ENCODE peak calls at places on chromosomes 2 and 18, in four cellular contexts. M is left ventricle myocardium inferior, F is MM.1S, I is cardiac fibroblast. D is an unnamed sample.

GRCh38 chr2:216918088-216918680 is 58.3 kb upstream of the TNP1 start:
- DNase-seq in M (peak), F (no peak), I (peak), D (no peak)

GRCh38 chr2:126543081-126543480 is 112.9 kb upstream of the GYPC start:
- DNase-seq in M (no peak), F (no peak), I (peak), D (no peak)

GRCh38 chr18:78144669-78145068 is 834.9 kb upstream of the SALL3 start:
- DNase-seq in M (no peak), F (no peak), I (no peak), D (no peak)

GRCh38 chr18:76487782-76488181 is 7.3 kb downstream of the ZNF516 start:
- DNase-seq in M (no peak), F (no peak), I (no peak), D (no peak)

GRCh38 chr2:202542142-202542541 is 92.6 kb upstream of the FAM117B start:
- DNase-seq in M (no peak), F (no peak), I (no peak), D (no peak)

GRCh38 chr2:210626849-210627248 is 70.5 kb downstream of the CPS1 start:
- DNase-seq in M (no peak), F (peak), I (peak), D (no peak)

GRCh38 chr18:1585881-1586488 is 681.3 kb downstream of the ADCYAP1 start:
- DNase-seq in M (no peak), F (peak), I (peak), D (no peak)

GRCh38 chr2:127664065-127664894 is 11.1 kb downstream of the LIMS2 start:
- DNase-seq in M (peak), F (no peak), I (no peak), D (no peak)

GRCh38 chr2:20675701-20676352 is 8.9 kb downstream of the GDF7 start:
- DNase-seq in M (no peak), F (peak), I (no peak), D (peak)

GRCh38 chr2:158781562-158781961 is 13.6 kb upstream of the DAPL1 start:
- DNase-seq in M (no peak), F (no peak), I (peak), D (no peak)

GRCh38 chr2:105238664-105239240 is 2.8 kb upstream of the GPR45 start:
- DNase-seq in M (no peak), F (no peak), I (no peak), D (no peak)

GRCh38 chr18:13310286-13310685 is 91.7 kb downstream of the LDLRAD4 start:
- DNase-seq in M (no peak), F (no peak), I (no peak), D (no peak)

GRCh38 chr2:188449570-188449969 is 157.9 kb downstream of the GULP1 start:
- DNase-seq in M (no peak), F (no peak), I (no peak), D (no peak)

GRCh38 chr2:180644709-180645108 is 335.7 kb upstream of the UBE2E3 start:
- DNase-seq in M (no peak), F (no peak), I (peak), D (no peak)

GRCh38 chr2:6644261-6644660 is 221.4 kb downstream of the CMPK2 start:
- DNase-seq in M (no peak), F (no peak), I (no peak), D (no peak)

GRCh38 chr2:62713837-62714236 is 8.3 kb downstream of the EHBP1 start:
- DNase-seq in M (no peak), F (no peak), I (peak), D (no peak)

GRCh38 chr2:241081190-241081642 is 20.9 kb downstream of the MTERF4 start:
- DNase-seq in M (no peak), F (no peak), I (no peak), D (no peak)

GRCh38 chr2:208608436-208608835 is 201.8 kb downstream of the PTH2R start:
- DNase-seq in M (no peak), F (no peak), I (no peak), D (no peak)

GRCh38 chr18:48222118-48222517 is 187.1 kb downstream of the ZBTB7C start:
- DNase-seq in M (peak), F (peak), I (peak), D (peak)

GRCh38 chr2:119684553-119684952 is 5.6 kb downstream of the TMEM177 start:
- DNase-seq in M (no peak), F (no peak), I (no peak), D (no peak)

GRCh38 chr2:128868686-128869551 is 550.3 kb upstream of the HS6ST1 start:
- DNase-seq in M (no peak), F (no peak), I (peak), D (no peak)

GRCh38 chr18:34031810-34032209 is 192.9 kb downstream of the NOL4 start:
- DNase-seq in M (no peak), F (no peak), I (peak), D (no peak)

GRCh38 chr2:221502270-221502973 is 69.7 kb downstream of the EPHA4 start:
- DNase-seq in M (no peak), F (no peak), I (peak), D (no peak)

GRCh38 chr2:157479081-157480027 is 35.5 kb upstream of the CYTIP start:
- DNase-seq in M (no peak), F (peak), I (no peak), D (no peak)

GRCh38 chr2:212427031-212427430 is 111.6 kb downstream of the ERBB4 start:
- DNase-seq in M (no peak), F (no peak), I (no peak), D (no peak)

GRCh38 chr2:46096272-46096671 is 200.9 kb upstream of the EPAS1 start:
- DNase-seq in M (no peak), F (no peak), I (peak), D (no peak)

GRCh38 chr2:119106301-119106897 is 52.2 kb downstream of the C1QL2 start:
- DNase-seq in M (no peak), F (peak), I (peak), D (no peak)

GRCh38 chr2:168727904-168728470 is 74.5 kb upstream of the NOSTRIN start:
- DNase-seq in M (no peak), F (no peak), I (no peak), D (no peak)

GRCh38 chr2:98732430-98733051 is 1.6 kb upstream of the MGAT4A start:
- DNase-seq in M (no peak), F (no peak), I (no peak), D (no peak)
- H3K4me3 ChIP-seq in M (peak), F (no peak), I (no peak), D (no peak)

DNA sequence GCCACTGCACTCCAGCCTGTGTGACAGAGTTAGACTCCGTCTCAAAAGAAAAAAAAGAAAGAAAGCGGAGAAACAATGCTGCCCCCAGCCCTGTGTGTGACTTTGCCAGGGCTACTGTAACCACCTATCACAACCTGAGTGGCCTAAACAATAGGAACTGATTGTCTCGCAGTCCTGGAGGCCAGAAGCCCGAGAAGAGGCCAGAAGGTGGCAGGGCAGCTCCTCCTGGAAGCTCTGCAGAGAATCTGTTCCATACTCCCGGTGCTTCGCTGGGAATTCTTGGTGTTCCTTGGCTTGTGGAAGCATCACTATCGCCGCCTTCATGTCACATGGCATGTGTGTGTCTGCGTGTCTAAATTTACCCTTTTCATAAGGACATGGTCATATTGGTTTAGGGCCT is 14.4 kb upstream of the RAB17 start:
- DNase-seq in M (no peak), F (no peak), I (peak), D (no peak)
- TF ChIP-seq CTCF in M (peak), F (no peak), I (peak), D (peak)

GRCh38 chr18:57775937-57776336 is 27.2 kb downstream of the ATP8B1 start:
- DNase-seq in M (no peak), F (no peak), I (peak), D (no peak)

GRCh38 chr18:57768557-57769326 is 34.4 kb downstream of the ATP8B1 start:
- DNase-seq in M (no peak), F (no peak), I (peak), D (no peak)

GRCh38 chr18:57771183-57771582 is 31.9 kb downstream of the ATP8B1 start:
- DNase-seq in M (no peak), F (no peak), I (no peak), D (no peak)

GRCh38 chr18:57771626-57772025 is 31.5 kb downstream of the ATP8B1 start:
- DNase-seq in M (no peak), F (no peak), I (no peak), D (no peak)

DNA sequence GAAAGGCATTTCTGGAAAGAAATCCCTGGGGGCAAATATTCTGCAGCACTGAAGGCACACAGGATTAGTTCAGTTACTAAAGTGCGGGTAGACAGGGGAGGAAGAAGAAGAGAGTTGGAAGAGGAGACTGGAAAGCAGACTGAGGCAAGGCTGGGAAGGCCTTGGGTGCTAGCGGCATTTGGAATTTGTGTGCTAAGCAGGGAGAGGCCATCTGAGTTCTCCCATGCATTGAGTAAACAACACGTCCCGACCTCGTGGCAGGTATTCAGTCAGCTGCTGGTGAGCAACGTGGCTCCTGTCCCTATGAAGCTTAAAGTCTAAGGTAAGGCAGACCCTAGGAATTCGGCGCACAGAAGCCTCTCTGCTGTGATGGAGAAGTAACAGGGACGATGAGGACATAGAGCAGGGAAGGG is 30.7 kb downstream of the ATP8B1 start:
- DNase-seq in M (no peak), F (no peak), I (no peak), D (no peak)
- H3K4me3 ChIP-seq in M (no peak), F (no peak), I (no peak), D (no peak)

GRCh38 chr2:138037090-138037489 is 72.8 kb downstream of the HNMT start:
- DNase-seq in M (no peak), F (no peak), I (no peak), D (no peak)
- TF ChIP-seq CTCF in M (no peak), F (no peak), I (no peak), D (no peak)

GRCh38 chr18:54958711-54959625 is at the start of gene CCDC68:
- DNase-seq in M (peak), F (no peak), I (peak), D (no peak)
- H3K4me3 ChIP-seq in M (peak), F (no peak), I (peak), D (no peak)

GRCh38 chr2:70959851-70960832 is 18.3 kb upstream of the ANKRD53 start:
- DNase-seq in M (no peak), F (no peak), I (no peak), D (no peak)
- TF ChIP-seq CTCF in M (no peak), F (peak), I (peak), D (peak)

GRCh38 chr2:237591021-237591370 is 462 bp upstream of the RAB17 start:
- DNase-seq in M (no peak), F (no peak), I (no peak), D (no peak)
- H3K4me3 ChIP-seq in M (no peak), F (no peak), I (no peak), D (no peak)

DNA sequence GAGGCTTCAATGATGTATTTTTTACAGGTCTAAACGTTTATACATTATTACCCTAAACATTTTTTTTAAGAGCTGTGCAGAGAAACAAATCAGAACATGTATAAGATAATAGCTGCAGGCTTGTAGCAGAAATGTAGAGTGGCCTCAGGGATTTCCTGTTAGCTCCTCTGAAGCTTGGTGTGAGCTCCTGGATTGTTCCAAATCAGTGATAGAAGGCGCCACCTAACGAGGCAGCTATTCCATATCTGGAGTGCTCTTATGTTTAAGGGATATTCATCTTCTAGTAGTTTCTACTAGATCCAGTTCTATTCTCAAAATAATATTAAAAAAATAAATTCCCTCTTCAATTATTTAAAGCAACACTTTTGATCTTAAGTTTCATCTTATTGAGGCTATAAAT is 93.1 kb downstream of the LRP1B start:
- DNase-seq in M (no peak), F (no peak), I (no peak), D (no peak)
- TF ChIP-seq CTCF in M (no peak), F (no peak), I (no peak), D (no peak)

DNA sequence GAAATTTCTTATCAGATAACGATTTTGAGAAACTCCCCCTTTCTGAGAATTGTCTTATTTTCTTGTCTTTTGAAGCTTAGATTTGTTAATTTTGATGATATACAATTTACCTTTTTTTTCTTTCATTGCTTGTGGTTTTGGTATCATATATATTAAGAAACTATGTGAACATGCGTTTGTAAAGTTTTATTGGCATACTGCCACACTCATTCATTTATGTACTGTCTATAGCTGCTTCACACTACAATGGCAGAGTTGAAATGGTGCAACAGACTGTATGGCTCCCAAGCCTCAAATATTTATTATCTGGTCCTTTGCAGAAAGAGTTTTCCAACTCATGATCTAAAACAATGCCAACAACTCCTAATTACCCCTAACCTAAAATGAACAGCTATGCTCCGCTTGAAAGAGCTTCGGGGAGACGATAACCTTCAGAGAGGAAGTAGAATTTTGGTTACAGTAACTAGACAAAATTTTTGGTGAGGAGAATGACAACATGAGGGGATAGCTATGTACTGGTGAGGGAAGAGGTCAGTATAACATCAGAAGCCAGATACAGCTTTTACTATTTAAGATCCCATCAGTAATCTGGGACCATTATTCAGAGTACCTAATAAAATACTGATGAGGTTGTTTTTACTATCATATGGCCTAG is 16.1 kb downstream of the PPP3R1 start:
- DNase-seq in M (no peak), F (no peak), I (no peak), D (no peak)
- H3K4me3 ChIP-seq in M (no peak), F (no peak), I (no peak), D (no peak)

DNA sequence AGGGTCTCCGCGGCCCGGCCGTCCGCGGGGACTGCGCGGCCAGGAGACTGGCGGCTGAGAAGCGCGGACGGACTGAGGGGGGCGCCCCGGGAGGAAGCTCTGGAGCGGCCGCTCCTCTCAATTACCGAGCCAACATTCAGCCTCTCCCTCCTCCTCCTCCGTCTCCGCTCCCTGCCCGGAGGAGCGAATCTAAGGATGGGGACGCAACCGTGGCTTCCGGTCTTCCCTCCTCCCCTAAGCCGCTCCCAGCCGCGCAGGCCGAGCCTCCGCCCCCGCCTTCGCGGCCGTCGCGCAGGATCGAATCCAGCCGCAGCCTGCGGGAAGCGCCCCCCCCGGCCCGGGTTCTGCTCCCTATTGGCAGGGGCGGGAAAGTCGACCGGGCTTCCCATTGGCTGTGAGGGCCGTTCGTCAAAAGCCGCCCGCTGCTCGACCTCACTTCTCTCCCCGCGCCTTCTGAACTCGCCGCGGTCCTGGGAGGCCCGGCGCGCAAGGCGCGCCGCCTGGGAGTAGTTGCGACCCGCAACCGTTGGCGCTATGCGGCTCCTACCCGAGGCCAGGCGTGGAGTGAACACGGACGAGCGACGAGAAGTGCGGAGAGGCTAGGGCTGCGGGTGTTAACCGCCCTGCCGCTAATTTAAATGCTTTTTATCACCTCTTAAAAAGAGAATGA is at the start of gene HNRNPLL:
- DNase-seq in M (peak), F (peak), I (peak), D (peak)
- TF ChIP-seq CTCF in M (no peak), F (no peak), I (no peak), D (no peak)